ENCODE peak calls at places on chromosomes 12 and 14, in four cellular contexts. Y is stimulated activated CD8-positive, alpha-beta memory T cell treated with anti-CD3 and anti-CD28 coated beads, Interleukin-15, amount 100 ng/mL, for 24 hours; V is immature natural killer cell; P is PC-3. I is an unnamed sample.

GRCh38 chr12:56600753-56601152 is 29.4 kb downstream of the BAZ2A start:
- DNase-seq in Y (no peak), V (no peak), P (no peak), I (no peak)

GRCh38 chr12:123041811-123042655 is 61.6 kb downstream of the ARL6IP4 start:
- DNase-seq in Y (no peak), V (no peak), P (no peak), I (no peak)

GRCh38 chr12:28550757-28551381 is 360.6 kb downstream of the CCDC91 start:
- DNase-seq in Y (no peak), V (no peak), P (peak; percentile 89), I (no peak)

GRCh38 chr14:69879175-69880047 is at the start of gene SMOC1:
- DNase-seq in Y (no peak), V (no peak), P (no peak), I (peak; percentile 23)

GRCh38 chr14:31435276-31435675 is 14.9 kb upstream of the HEATR5A start:
- DNase-seq in Y (no peak), V (no peak), P (no peak), I (peak; percentile 76)

GRCh38 chr14:86852530-86852929 is 1140.5 kb downstream of the GALC start:
- DNase-seq in Y (no peak), V (no peak), P (no peak), I (no peak)

GRCh38 chr14:75471059-75471458 is 43.2 kb downstream of the JDP2 start:
- DNase-seq in Y (no peak), V (no peak), P (no peak), I (peak; percentile 39)

GRCh38 chr14:55794655-55795583 is 214.9 kb downstream of the KTN1 start:
- DNase-seq in Y (no peak), V (no peak), P (peak; percentile 92), I (no peak)

GRCh38 chr12:109722022-109722752 is 8.6 kb downstream of the FAM222A start:
- DNase-seq in Y (no peak), V (no peak), P (no peak), I (no peak)

GRCh38 chr12:47038270-47038748 is 41.1 kb upstream of the PCED1B start:
- DNase-seq in Y (no peak), V (no peak), P (peak; percentile 87), I (peak; percentile 51)

GRCh38 chr14:93532550-93532949 is 101.8 kb downstream of the UNC79 start:
- DNase-seq in Y (no peak), V (no peak), P (no peak), I (no peak)

GRCh38 chr14:37246427-37246829 is 48.7 kb downstream of the MIPOL1 start:
- DNase-seq in Y (no peak), V (no peak), P (peak; percentile 79), I (peak; percentile 54)

GRCh38 chr14:77746064-77746463 is 14.9 kb downstream of the SNW1 start:
- DNase-seq in Y (no peak), V (no peak), P (no peak), I (no peak)

GRCh38 chr12:57088442-57089258 is at the start of gene NAB2:
- DNase-seq in Y (peak; percentile 69), V (peak; percentile 93), P (peak; percentile 92), I (peak; percentile 94)